ENCODE peak calls at places on chromosomes 4 and X, in four cellular contexts. One of them, this sample, is unnamed.

GRCh38 chr4:113958766-113959540 is 20.5 kb downstream of the ARSJ start:
- DNase-seq in mesenchymal stem cell: peak
- DNase-seq in lower lobe of right lung: no peak
- DNase-seq in brain microvascular endothelial cell: peak
- DNase-seq in this sample: peak

GRCh38 chr4:102299708-102300107 is 45.6 kb downstream of the SLC39A8 start:
- DNase-seq in brain microvascular endothelial cell: peak
- DNase-seq in mesenchymal stem cell: peak
- DNase-seq in lower lobe of right lung: peak
- DNase-seq in this sample: no peak

GRCh38 chr4:2887343-2887742 is 43.7 kb downstream of the ADD1 start:
- DNase-seq in mesenchymal stem cell: no peak
- DNase-seq in lower lobe of right lung: no peak
- DNase-seq in brain microvascular endothelial cell: no peak
- DNase-seq in this sample: no peak

GRCh38 chr4:109171098-109171497 is 131.4 kb downstream of the COL25A1 start:
- DNase-seq in mesenchymal stem cell: no peak
- DNase-seq in lower lobe of right lung: no peak
- DNase-seq in brain microvascular endothelial cell: no peak
- DNase-seq in this sample: no peak

GRCh38 chrX:47644557-47645091 is 5.7 kb downstream of the ELK1 start:
- DNase-seq in mesenchymal stem cell: peak
- DNase-seq in brain microvascular endothelial cell: no peak
- DNase-seq in lower lobe of right lung: no peak
- DNase-seq in this sample: no peak

GRCh38 chr4:16819652-16820051 is 78.8 kb downstream of the LDB2 start:
- DNase-seq in mesenchymal stem cell: no peak
- DNase-seq in lower lobe of right lung: no peak
- DNase-seq in brain microvascular endothelial cell: no peak
- DNase-seq in this sample: no peak

GRCh38 chr4:103032575-103032974 is 13.1 kb upstream of the SLC9B1 start:
- DNase-seq in brain microvascular endothelial cell: peak
- DNase-seq in lower lobe of right lung: no peak
- DNase-seq in mesenchymal stem cell: peak
- DNase-seq in this sample: peak

GRCh38 chr4:152591361-152591760 is 55.5 kb upstream of the FBXW7 start:
- DNase-seq in lower lobe of right lung: peak
- DNase-seq in mesenchymal stem cell: peak
- DNase-seq in brain microvascular endothelial cell: peak
- DNase-seq in this sample: no peak

GRCh38 chrX:103329991-103330390 is at the start of gene TCEAL7:
- DNase-seq in mesenchymal stem cell: no peak
- DNase-seq in lower lobe of right lung: no peak
- DNase-seq in brain microvascular endothelial cell: no peak
- DNase-seq in this sample: no peak

GRCh38 chrX:110561036-110561435 is 202.4 kb downstream of the RTL9 start:
- DNase-seq in brain microvascular endothelial cell: no peak
- DNase-seq in lower lobe of right lung: no peak
- DNase-seq in mesenchymal stem cell: no peak
- DNase-seq in this sample: no peak

GRCh38 chr4:160136021-160136420 is 1033.1 kb downstream of the RAPGEF2 start:
- DNase-seq in mesenchymal stem cell: peak
- DNase-seq in brain microvascular endothelial cell: no peak
- DNase-seq in lower lobe of right lung: no peak
- DNase-seq in this sample: no peak

GRCh38 chr4:111780965-111781364 is 364.3 kb upstream of the FAM241A start:
- DNase-seq in lower lobe of right lung: no peak
- DNase-seq in mesenchymal stem cell: no peak
- DNase-seq in brain microvascular endothelial cell: no peak
- DNase-seq in this sample: no peak

GRCh38 chrX:151974336-151975227 is at the start of gene GABRE:
- DNase-seq in brain microvascular endothelial cell: no peak
- DNase-seq in lower lobe of right lung: peak
- DNase-seq in mesenchymal stem cell: peak
- DNase-seq in this sample: peak

GRCh38 chr4:62896721-62897120 is 1512.5 kb downstream of the TECRL start:
- DNase-seq in brain microvascular endothelial cell: no peak
- DNase-seq in mesenchymal stem cell: no peak
- DNase-seq in lower lobe of right lung: no peak
- DNase-seq in this sample: no peak

GRCh38 chr4:54228064-54228527 is 997 bp upstream of the PDGFRA start:
- DNase-seq in lower lobe of right lung: peak
- DNase-seq in brain microvascular endothelial cell: peak
- DNase-seq in mesenchymal stem cell: peak
- DNase-seq in this sample: peak

GRCh38 chr4:36402008-36402758 is 120.8 kb downstream of the DTHD1 start:
- DNase-seq in mesenchymal stem cell: no peak
- DNase-seq in brain microvascular endothelial cell: no peak
- DNase-seq in lower lobe of right lung: no peak
- DNase-seq in this sample: no peak

GRCh38 chr4:15753786-15754185 is 24.3 kb upstream of the CD38 start:
- DNase-seq in lower lobe of right lung: no peak
- DNase-seq in brain microvascular endothelial cell: peak
- DNase-seq in mesenchymal stem cell: peak
- DNase-seq in this sample: no peak

GRCh38 chrX:85109235-85109634 is 105.6 kb downstream of the APOOL start:
- DNase-seq in mesenchymal stem cell: no peak
- DNase-seq in brain microvascular endothelial cell: no peak
- DNase-seq in lower lobe of right lung: no peak
- DNase-seq in this sample: no peak

GRCh38 chr4:26632916-26633315 is 49.0 kb downstream of the TBC1D19 start:
- DNase-seq in mesenchymal stem cell: no peak
- DNase-seq in lower lobe of right lung: no peak
- DNase-seq in brain microvascular endothelial cell: no peak
- DNase-seq in this sample: no peak

GRCh38 chrX:105715746-105716145 is 106.6 kb upstream of the NRK start:
- DNase-seq in mesenchymal stem cell: no peak
- DNase-seq in brain microvascular endothelial cell: no peak
- DNase-seq in lower lobe of right lung: no peak
- DNase-seq in this sample: no peak

GRCh38 chr4:157300678-157301077 is 80.2 kb downstream of the GRIA2 start:
- DNase-seq in lower lobe of right lung: no peak
- DNase-seq in mesenchymal stem cell: no peak
- DNase-seq in brain microvascular endothelial cell: no peak
- DNase-seq in this sample: no peak
- H3K4me3 ChIP-seq in lower lobe of right lung: no peak
- H3K4me3 ChIP-seq in mesenchymal stem cell: no peak
- H3K4me3 ChIP-seq in brain microvascular endothelial cell: no peak
- H3K4me3 ChIP-seq in this sample: no peak

GRCh38 chr4:119627267-119628190 is 1.1 kb downstream of the PDE5A start:
- DNase-seq in lower lobe of right lung: peak
- DNase-seq in mesenchymal stem cell: peak
- DNase-seq in brain microvascular endothelial cell: peak
- DNase-seq in this sample: peak

GRCh38 chr4:119626943-119627266 is 1.7 kb downstream of the PDE5A start:
- DNase-seq in mesenchymal stem cell: no peak
- DNase-seq in lower lobe of right lung: no peak
- DNase-seq in brain microvascular endothelial cell: no peak
- DNase-seq in this sample: no peak

GRCh38 chr4:119628281-119629141 is at the start of gene PDE5A:
- DNase-seq in lower lobe of right lung: peak
- DNase-seq in brain microvascular endothelial cell: peak
- DNase-seq in mesenchymal stem cell: peak
- DNase-seq in this sample: peak

GRCh38 chr4:119626420-119626819 is 2.2 kb downstream of the PDE5A start:
- DNase-seq in mesenchymal stem cell: peak
- DNase-seq in lower lobe of right lung: no peak
- DNase-seq in brain microvascular endothelial cell: no peak
- DNase-seq in this sample: no peak

GRCh38 chr4:119623025-119623424 is 5.6 kb downstream of the PDE5A start:
- DNase-seq in lower lobe of right lung: no peak
- DNase-seq in brain microvascular endothelial cell: no peak
- DNase-seq in mesenchymal stem cell: no peak
- DNase-seq in this sample: no peak
- H3K4me3 ChIP-seq in lower lobe of right lung: no peak
- H3K4me3 ChIP-seq in brain microvascular endothelial cell: no peak
- H3K4me3 ChIP-seq in mesenchymal stem cell: no peak
- H3K4me3 ChIP-seq in this sample: no peak

GRCh38 chr4:24795666-24796381 is 451 bp downstream of the SOD3 start:
- DNase-seq in lower lobe of right lung: no peak
- DNase-seq in mesenchymal stem cell: no peak
- DNase-seq in brain microvascular endothelial cell: no peak
- DNase-seq in this sample: no peak
- H3K4me3 ChIP-seq in lower lobe of right lung: peak
- H3K4me3 ChIP-seq in mesenchymal stem cell: peak
- H3K4me3 ChIP-seq in brain microvascular endothelial cell: peak
- H3K4me3 ChIP-seq in this sample: peak

DNA sequence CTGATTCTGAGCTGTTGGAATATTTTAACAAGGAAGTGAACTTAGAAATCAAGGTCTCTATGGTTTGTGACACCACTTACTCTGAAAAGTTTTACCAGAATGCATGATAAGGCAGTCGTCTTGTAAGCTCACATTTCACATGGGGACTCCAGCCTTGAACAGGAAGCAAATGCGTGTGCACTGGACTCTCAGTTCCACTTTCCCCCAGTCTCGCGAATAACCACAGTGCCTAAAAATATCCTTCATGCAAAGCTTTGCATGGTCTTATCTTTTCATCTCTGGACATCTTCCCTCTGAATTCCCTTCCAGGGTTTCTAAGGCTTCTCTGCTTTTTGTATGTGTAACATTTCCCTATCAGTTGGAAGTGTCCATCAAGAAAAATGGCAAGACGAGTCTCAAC is 581.8 kb downstream of the NLGN4X start:
- DNase-seq in brain microvascular endothelial cell: no peak
- DNase-seq in lower lobe of right lung: no peak
- DNase-seq in mesenchymal stem cell: no peak
- DNase-seq in this sample: no peak
- H3K4me3 ChIP-seq in brain microvascular endothelial cell: no peak
- H3K4me3 ChIP-seq in lower lobe of right lung: no peak
- H3K4me3 ChIP-seq in mesenchymal stem cell: no peak
- H3K4me3 ChIP-seq in this sample: no peak

GRCh38 chr4:130699004-130699403 is 1603.1 kb downstream of the C4orf33 start:
- DNase-seq in lower lobe of right lung: no peak
- DNase-seq in mesenchymal stem cell: no peak
- DNase-seq in brain microvascular endothelial cell: no peak
- DNase-seq in this sample: no peak
- H3K4me3 ChIP-seq in lower lobe of right lung: no peak
- H3K4me3 ChIP-seq in mesenchymal stem cell: no peak
- H3K4me3 ChIP-seq in brain microvascular endothelial cell: no peak
- H3K4me3 ChIP-seq in this sample: no peak

GRCh38 chr4:8431553-8431952 is 9.0 kb downstream of the ACOX3 start:
- DNase-seq in brain microvascular endothelial cell: no peak
- DNase-seq in mesenchymal stem cell: no peak
- DNase-seq in lower lobe of right lung: no peak
- DNase-seq in this sample: no peak

GRCh38 chr4:8433181-8433580 is 7.3 kb downstream of the ACOX3 start:
- DNase-seq in mesenchymal stem cell: no peak
- DNase-seq in lower lobe of right lung: no peak
- DNase-seq in brain microvascular endothelial cell: no peak
- DNase-seq in this sample: no peak

GRCh38 chr4:8438743-8439142 is 1.8 kb downstream of the ACOX3 start:
- DNase-seq in brain microvascular endothelial cell: no peak
- DNase-seq in lower lobe of right lung: no peak
- DNase-seq in mesenchymal stem cell: no peak
- DNase-seq in this sample: no peak

GRCh38 chr4:8435656-8436121 is 4.8 kb downstream of the ACOX3 start:
- DNase-seq in brain microvascular endothelial cell: no peak
- DNase-seq in mesenchymal stem cell: peak
- DNase-seq in lower lobe of right lung: no peak
- DNase-seq in this sample: no peak

GRCh38 chr4:8434251-8435073 is 6.1 kb downstream of the ACOX3 start:
- DNase-seq in lower lobe of right lung: no peak
- DNase-seq in mesenchymal stem cell: no peak
- DNase-seq in brain microvascular endothelial cell: no peak
- DNase-seq in this sample: no peak
- H3K4me3 ChIP-seq in lower lobe of right lung: peak
- H3K4me3 ChIP-seq in mesenchymal stem cell: no peak
- H3K4me3 ChIP-seq in brain microvascular endothelial cell: no peak
- H3K4me3 ChIP-seq in this sample: no peak

DNA sequence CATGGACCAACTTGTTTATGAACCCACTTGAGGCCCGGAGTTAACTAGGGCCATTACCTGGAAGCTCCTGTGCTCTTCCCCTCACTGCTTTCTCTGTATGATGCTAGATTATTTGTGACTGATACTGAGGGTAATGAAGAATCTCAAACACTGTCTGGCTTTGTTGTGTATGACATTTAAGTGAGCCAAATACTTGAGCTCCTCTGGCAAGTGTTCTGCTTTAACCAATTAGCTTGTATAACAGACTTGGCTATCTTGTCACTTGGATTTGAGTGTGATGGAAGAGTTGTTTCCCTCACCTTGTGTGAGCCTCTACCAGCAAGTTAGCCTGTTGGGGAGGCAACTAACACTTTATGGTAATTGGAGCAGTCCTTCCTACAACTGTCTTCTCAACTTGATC is 42.7 kb downstream of the CCNG2 start:
- DNase-seq in lower lobe of right lung: no peak
- DNase-seq in mesenchymal stem cell: no peak
- DNase-seq in brain microvascular endothelial cell: no peak
- DNase-seq in this sample: no peak
- H3K4me3 ChIP-seq in lower lobe of right lung: no peak
- H3K4me3 ChIP-seq in mesenchymal stem cell: no peak
- H3K4me3 ChIP-seq in brain microvascular endothelial cell: no peak
- H3K4me3 ChIP-seq in this sample: no peak

This sample was measured in PC-9.